ENCODE peak calls at places on chromosome 7, in eight cellular contexts. U is A549, Z is GM23338, A is K562, O is Panc1, B is HCT116, G is HepG2, L is HL-60. T is an unnamed sample.

GRCh38 chr7:925601-926000 is 28.9 kb downstream of the ADAP1 start:
- DNase-seq in U (no peak), Z (no peak), A (no peak), O (no peak), B (no peak), G (no peak), L (no peak), T (no peak)

GRCh38 chr7:94295805-94296204 is 98.9 kb upstream of the COL1A2 start:
- DNase-seq in U (peak; percentile 64), Z (no peak), A (no peak), O (no peak), B (no peak), G (peak; percentile 7), L (no peak), T (no peak)

GRCh38 chr7:106166651-106167342 is 54.7 kb upstream of the SYPL1 start:
- DNase-seq in U (peak; percentile 76), Z (peak; percentile 88), A (peak; percentile 87), O (no peak), B (peak; percentile 68), G (peak; percentile 62), L (no peak), T (no peak)

GRCh38 chr7:148110097-148110868 is 480.3 kb upstream of the C7orf33 start:
- DNase-seq in U (peak; percentile 12), Z (no peak), A (no peak), O (no peak), B (no peak), G (peak; percentile 33), L (no peak), T (no peak)

GRCh38 chr7:113810108-113810748 is 108.6 kb downstream of the PPP1R3A start:
- DNase-seq in U (no peak), Z (no peak), A (no peak), O (no peak), B (no peak), G (no peak), L (no peak), T (no peak)

GRCh38 chr7:137948845-137949330 is 53.0 kb downstream of the CREB3L2 start:
- DNase-seq in U (no peak), Z (no peak), A (no peak), O (no peak), B (no peak), G (peak; percentile 90), L (no peak), T (no peak)

GRCh38 chr7:104883718-104884452 is 130.1 kb upstream of the KMT2E start:
- DNase-seq in U (peak; percentile 87), Z (peak; percentile 87), A (peak; percentile 92), O (peak; percentile 51), B (peak; percentile 84), G (peak; percentile 76), L (peak; percentile 80), T (peak; percentile 61)

GRCh38 chr7:21984042-21984441 is 38.3 kb upstream of the CDCA7L start:
- DNase-seq in U (no peak), Z (no peak), A (no peak), O (no peak), B (no peak), G (no peak), L (no peak), T (no peak)

GRCh38 chr7:117435475-117436043 is 8.3 kb upstream of the ASZ1 start:
- DNase-seq in U (no peak), Z (no peak), A (no peak), O (no peak), B (no peak), G (no peak), L (no peak), T (peak; percentile 73)

GRCh38 chr7:34131371-34131770 is 226.0 kb downstream of the BMPER start:
- DNase-seq in U (no peak), Z (no peak), A (no peak), O (no peak), B (no peak), G (no peak), L (no peak), T (no peak)

GRCh38 chr7:13181221-13181620 is 493.8 kb downstream of the ARL4A start:
- DNase-seq in U (peak; percentile 2), Z (no peak), A (no peak), O (no peak), B (no peak), G (no peak), L (no peak), T (no peak)

GRCh38 chr7:23893942-23894890 is 184.2 kb downstream of the STK31 start:
- DNase-seq in U (no peak), Z (no peak), A (no peak), O (no peak), B (no peak), G (no peak), L (no peak), T (peak; percentile 24)
- TF ChIP-seq REST in U (no peak), Z (no peak), A (no peak), O (no peak), B (no peak), G (no peak), L (no peak), T (no peak)

DNA sequence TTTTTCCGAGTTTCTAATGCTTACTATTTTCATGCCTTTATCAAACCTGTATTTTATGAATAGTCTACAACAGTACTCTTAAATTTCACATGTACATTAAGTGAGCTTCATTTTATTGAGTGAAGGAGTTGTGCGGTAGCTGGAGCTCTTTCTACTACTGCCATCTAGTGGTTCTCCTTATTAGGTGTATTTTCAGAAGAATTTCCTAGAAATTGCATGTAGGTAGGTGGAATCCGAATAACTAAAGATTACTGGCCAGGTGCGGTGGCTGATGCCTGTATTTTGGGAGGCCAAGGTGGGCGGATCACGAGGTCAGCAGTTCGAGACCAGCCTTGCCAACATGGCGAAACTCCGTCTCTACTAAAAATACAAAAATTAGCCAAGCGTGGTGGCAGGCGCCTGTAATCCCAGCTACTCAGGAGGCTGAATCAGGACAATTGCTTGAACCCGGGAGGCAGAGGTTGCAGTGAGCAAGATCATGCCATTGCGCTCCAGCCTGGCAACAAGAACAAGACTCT is 38.3 kb downstream of the LRRC72 start:
- DNase-seq in U (peak; percentile 58), Z (peak; percentile 87), A (peak; percentile 51), O (peak; percentile 42), B (peak; percentile 66), G (peak; percentile 38), L (no peak), T (peak; percentile 8)
- TF ChIP-seq REST in U (no peak), Z (no peak), A (no peak), O (no peak), B (no peak), G (no peak), L (no peak), T (no peak)

DNA sequence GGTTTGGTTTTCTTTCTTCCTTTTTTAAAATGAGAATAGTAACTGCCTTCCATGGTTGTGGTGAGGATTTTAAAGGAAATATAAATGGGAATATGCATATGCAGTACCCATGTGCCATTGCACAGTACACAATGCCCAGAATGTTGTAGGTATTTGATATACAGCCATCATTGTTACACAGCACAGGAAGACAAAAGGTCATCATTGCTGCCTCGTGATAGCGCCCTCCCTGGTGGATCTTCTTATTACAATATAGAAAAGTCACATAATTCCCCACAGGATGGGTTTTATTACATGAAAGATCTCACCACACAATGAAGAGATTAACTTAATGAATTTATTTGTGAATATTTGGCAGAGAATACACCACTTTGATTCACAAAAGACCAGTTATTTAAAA is 76.5 kb downstream of the PPP1R17 start:
- DNase-seq in U (peak; percentile 5), Z (peak; percentile 52), A (peak; percentile 14), O (no peak), B (no peak), G (no peak), L (no peak), T (no peak)
- TF ChIP-seq REST in U (no peak), Z (no peak), A (no peak), O (no peak), B (no peak), G (no peak), L (no peak), T (no peak)

DNA sequence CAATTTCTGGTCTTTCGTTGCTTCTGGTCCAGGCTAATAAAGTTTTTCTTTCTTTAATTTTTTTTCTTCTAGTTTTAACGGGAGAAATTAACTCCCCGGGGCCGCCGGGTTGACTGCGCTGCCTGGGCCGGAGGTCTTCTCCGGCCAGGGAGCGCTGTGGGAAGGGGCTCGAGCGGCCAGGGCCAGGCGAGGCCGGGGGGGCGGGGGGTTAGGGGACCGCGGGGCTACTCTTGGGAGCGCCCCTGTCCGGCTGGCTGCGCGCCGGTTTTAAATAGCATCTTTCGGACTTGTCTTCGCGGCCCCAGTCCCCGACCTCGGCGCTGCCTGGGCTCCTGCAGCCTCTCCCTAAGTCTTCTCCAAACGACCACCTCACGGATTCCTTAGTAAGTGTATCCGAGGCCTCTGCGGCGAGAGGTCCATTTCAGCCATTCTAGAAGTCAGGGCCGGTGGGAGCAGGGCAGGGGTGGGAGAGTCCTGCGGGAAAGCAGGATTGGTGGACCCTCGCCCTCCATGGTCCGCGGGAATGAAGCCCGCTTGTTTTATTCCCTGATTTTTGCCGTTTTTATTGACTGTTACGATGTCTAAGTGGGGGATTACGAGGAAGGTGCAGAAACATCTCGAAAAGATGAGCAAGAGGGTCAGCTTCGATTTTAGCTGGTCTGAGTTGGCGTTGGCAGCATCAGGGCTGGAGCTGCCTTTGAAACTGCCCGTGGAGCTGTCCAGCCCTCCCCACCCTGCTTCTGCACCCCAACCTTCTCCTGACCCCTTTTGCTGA is 457 bp downstream of the PHF14 start:
- DNase-seq in U (peak; percentile 35), Z (peak; percentile 65), A (peak; percentile 42), O (no peak), B (no peak), G (peak; percentile 12), L (no peak), T (no peak)
- TF ChIP-seq REST in U (peak; percentile 81), Z (peak; percentile 73), A (peak; percentile 76), O (peak; percentile 88), B (peak; percentile 73), G (peak; percentile 56), L (peak; percentile 89), T (peak; percentile 86)